ENCODE peak calls at places on chromosome 2, in six cellular contexts. U, D, L, I, S and G are unnamed samples.

GRCh38 chr2:72031346-72032115 is 116.1 kb downstream of the CYP26B1 start:
- DNase-seq in U (no peak), D (no peak), L (no peak), I (no peak), S (no peak), G (no peak)

GRCh38 chr2:151793123-151793522 is 35.1 kb downstream of the ARL5A start:
- DNase-seq in U (no peak), D (no peak), L (no peak), I (no peak), S (no peak), G (no peak)

GRCh38 chr2:149702571-149702970 is 115.0 kb upstream of the MMADHC start:
- DNase-seq in U (no peak), D (no peak), L (no peak), I (no peak), S (no peak), G (no peak)

GRCh38 chr2:176494949-176495353 is 225.7 kb downstream of the MTX2 start:
- DNase-seq in U (no peak), D (no peak), L (no peak), I (no peak), S (no peak), G (no peak)

GRCh38 chr2:4992226-4992625 is 700.0 kb upstream of the SOX11 start:
- DNase-seq in U (no peak), D (no peak), L (no peak), I (no peak), S (no peak), G (no peak)

GRCh38 chr2:143745060-143745459 is 615.8 kb downstream of the ARHGAP15 start:
- DNase-seq in U (no peak), D (no peak), L (no peak), I (no peak), S (no peak), G (no peak)

GRCh38 chr2:165627463-165627862 is 158.0 kb downstream of the CSRNP3 start:
- DNase-seq in U (no peak), D (no peak), L (no peak), I (no peak), S (no peak), G (no peak)

GRCh38 chr2:60641866-60642788 is 88.7 kb upstream of the BCL11A start:
- DNase-seq in U (no peak), D (no peak), L (peak), I (no peak), S (peak), G (peak)

GRCh38 chr2:65027611-65028244 is 28.5 kb upstream of the CEP68 start:
- DNase-seq in U (no peak), D (no peak), L (no peak), I (no peak), S (no peak), G (no peak)

GRCh38 chr2:231512222-231512621 is 18.0 kb downstream of the NMUR1 start:
- DNase-seq in U (no peak), D (no peak), L (no peak), I (no peak), S (no peak), G (no peak)

GRCh38 chr2:15808221-15808574 is 132.2 kb upstream of the MYCN start:
- DNase-seq in U (no peak), D (no peak), L (no peak), I (no peak), S (no peak), G (no peak)

GRCh38 chr2:168633200-168633599 is 169.2 kb upstream of the NOSTRIN start:
- DNase-seq in U (no peak), D (no peak), L (no peak), I (no peak), S (no peak), G (no peak)

GRCh38 chr2:38245114-38245641 is 131.9 kb downstream of the ATL2 start:
- DNase-seq in U (no peak), D (no peak), L (no peak), I (no peak), S (no peak), G (no peak)

GRCh38 chr2:237665713-237666143 is 38.3 kb downstream of the LRRFIP1 start:
- DNase-seq in U (no peak), D (no peak), L (peak), I (no peak), S (no peak), G (no peak)

GRCh38 chr2:237996041-237996593 is 29.3 kb downstream of the UBE2F start:
- DNase-seq in U (no peak), D (peak), L (no peak), I (no peak), S (no peak), G (no peak)

GRCh38 chr2:230877737-230878598 is 13.2 kb downstream of the ITM2C start:
- DNase-seq in U (no peak), D (no peak), L (no peak), I (no peak), S (no peak), G (no peak)

GRCh38 chr2:136376798-136377211 is 258.9 kb upstream of the CXCR4 start:
- DNase-seq in U (no peak), D (no peak), L (no peak), I (no peak), S (peak), G (no peak)

GRCh38 chr2:120109186-120110061 is 96.5 kb downstream of the EPB41L5 start:
- DNase-seq in U (no peak), D (no peak), L (peak), I (no peak), S (no peak), G (peak)

GRCh38 chr2:12934181-12934756 is 217.5 kb downstream of the TRIB2 start:
- DNase-seq in U (no peak), D (no peak), L (no peak), I (no peak), S (no peak), G (no peak)

GRCh38 chr2:197293252-197294007 is 17.1 kb downstream of the ANKRD44 start:
- DNase-seq in U (no peak), D (no peak), L (no peak), I (no peak), S (no peak), G (peak)

GRCh38 chr2:206876176-206876575 is 63.1 kb upstream of the CPO start:
- DNase-seq in U (no peak), D (no peak), L (no peak), I (no peak), S (no peak), G (no peak)

GRCh38 chr2:145961846-145962245 is 1441.9 kb upstream of the ZEB2 start:
- DNase-seq in U (no peak), D (no peak), L (no peak), I (no peak), S (no peak), G (no peak)

GRCh38 chr2:135909976-135910375 is 33.7 kb upstream of the MCM6 start:
- DNase-seq in U (no peak), D (no peak), L (no peak), I (no peak), S (peak), G (no peak)

GRCh38 chr2:231701456-231702373 is 6.6 kb upstream of the PTMA start:
- DNase-seq in U (no peak), D (no peak), L (no peak), I (peak), S (no peak), G (peak)

GRCh38 chr2:239769574-239770145 is 255.5 kb downstream of the NDUFA10 start:
- DNase-seq in U (no peak), D (no peak), L (no peak), I (no peak), S (no peak), G (no peak)

GRCh38 chr2:108941767-108942166 is 47.3 kb downstream of the EDAR start:
- DNase-seq in U (no peak), D (no peak), L (no peak), I (no peak), S (no peak), G (no peak)